ENCODE peak calls at places on chromosomes 13 and 19, in five cellular contexts. J, W, V, Y and T are unnamed samples.

GRCh38 chr19:6425732-6426686 is 1.4 kb upstream of the KHSRP start:
- DNase-seq in J (no peak), W (no peak), V (no peak), Y (no peak), T (no peak)

GRCh38 chr13:44141213-44141724 is 232.4 kb upstream of the SERP2 start:
- DNase-seq in J (no peak), W (no peak), V (no peak), Y (no peak), T (no peak)

GRCh38 chr13:44040754-44041100 is 161.0 kb downstream of the LACC1 start:
- DNase-seq in J (no peak), W (no peak), V (no peak), Y (peak), T (no peak)

GRCh38 chr13:51684076-51684475 is 99.8 kb downstream of the WDFY2 start:
- DNase-seq in J (no peak), W (peak), V (no peak), Y (peak), T (no peak)

GRCh38 chr13:41917641-41918040 is 43.3 kb downstream of the VWA8 start:
- DNase-seq in J (no peak), W (peak), V (no peak), Y (peak), T (no peak)

GRCh38 chr13:74511523-74511922 is 377.3 kb upstream of the KLF12 start:
- DNase-seq in J (no peak), W (no peak), V (no peak), Y (no peak), T (no peak)

GRCh38 chr19:49130325-49130724 is 11.0 kb downstream of the PPFIA3 start:
- DNase-seq in J (no peak), W (no peak), V (no peak), Y (no peak), T (no peak)

GRCh38 chr13:79483302-79483701 is 2.3 kb downstream of the NDFIP2 start:
- DNase-seq in J (no peak), W (no peak), V (no peak), Y (peak), T (no peak)

GRCh38 chr19:54017266-54017665 is 25.8 kb downstream of the CACNG6 start:
- DNase-seq in J (no peak), W (no peak), V (no peak), Y (peak), T (no peak)

GRCh38 chr19:37909661-37910199 is 2.7 kb downstream of the SIPA1L3 start:
- DNase-seq in J (no peak), W (no peak), V (no peak), Y (no peak), T (no peak)

GRCh38 chr19:41265376-41266153 is 1.4 kb downstream of the HNRNPUL1 start:
- DNase-seq in J (no peak), W (no peak), V (no peak), Y (peak), T (no peak)

GRCh38 chr13:27523345-27524073 is 73.1 kb upstream of the MTIF3 start:
- DNase-seq in J (no peak), W (no peak), V (no peak), Y (no peak), T (no peak)

GRCh38 chr19:17184381-17184841 is 30.7 kb upstream of the USE1 start:
- DNase-seq in J (no peak), W (no peak), V (no peak), Y (peak), T (peak)

GRCh38 chr19:45517238-45517637 is 10.0 kb downstream of the VASP start:
- DNase-seq in J (no peak), W (no peak), V (no peak), Y (no peak), T (no peak)

GRCh38 chr13:63075126-63075525 is 1659.5 kb upstream of the PCDH20 start:
- DNase-seq in J (no peak), W (no peak), V (no peak), Y (no peak), T (no peak)

GRCh38 chr19:46390121-46390858 is 23.1 kb downstream of the CCDC8 start:
- DNase-seq in J (no peak), W (no peak), V (no peak), Y (no peak), T (no peak)

GRCh38 chr19:21117041-21117907 is 24.6 kb upstream of the ZNF431 start:
- DNase-seq in J (no peak), W (no peak), V (no peak), Y (peak), T (no peak)

GRCh38 chr13:60351816-60352215 is 45.2 kb upstream of the TDRD3 start:
- DNase-seq in J (no peak), W (no peak), V (no peak), Y (no peak), T (no peak)

GRCh38 chr19:48780684-48781391 is 25.5 kb downstream of the FGF21 start:
- DNase-seq in J (no peak), W (no peak), V (no peak), Y (peak), T (no peak)